ENCODE peak calls at places on chromosomes 5 and 9, in five cellular contexts. S, F, P, A and G are unnamed samples.

GRCh38 chr5:35143841-35144240 is 86.4 kb downstream of the PRLR start:
- DNase-seq in S (no peak), F (no peak), P (no peak), A (no peak), G (no peak)

GRCh38 chr5:134935711-134936602 is 31.0 kb downstream of the PCBD2 start:
- DNase-seq in S (no peak), F (no peak), P (no peak), A (no peak), G (no peak)

GRCh38 chr5:114435885-114436299 is 74.0 kb downstream of the KCNN2 start:
- DNase-seq in S (no peak), F (no peak), P (no peak), A (no peak), G (no peak)

GRCh38 chr5:67021522-67022316 is 174.9 kb downstream of the CD180 start:
- DNase-seq in S (no peak), F (no peak), P (peak), A (no peak), G (no peak)

GRCh38 chr9:101398930-101399640 is 434 bp downstream of the ZNF189 start:
- DNase-seq in S (no peak), F (no peak), P (peak), A (no peak), G (no peak)

GRCh38 chr5:109409061-109409843 is 522 bp downstream of the PJA2 start:
- DNase-seq in S (peak), F (peak), P (peak), A (peak), G (peak)

GRCh38 chr9:122095010-122095767 is 2.1 kb upstream of the TTLL11 start:
- DNase-seq in S (no peak), F (peak), P (peak), A (no peak), G (no peak)

GRCh38 chr5:65693121-65693520 is 28.8 kb downstream of the SGTB start:
- DNase-seq in S (no peak), F (no peak), P (no peak), A (no peak), G (no peak)

GRCh38 chr5:82197550-82197949 is 80.6 kb downstream of the RPS23 start:
- DNase-seq in S (no peak), F (no peak), P (no peak), A (no peak), G (no peak)

GRCh38 chr9:108953983-108954574 is 19.9 kb downstream of the ABITRAM start:
- DNase-seq in S (no peak), F (no peak), P (peak), A (no peak), G (no peak)

GRCh38 chr5:67606586-67606947 is 410.0 kb upstream of the CD180 start:
- DNase-seq in S (no peak), F (no peak), P (no peak), A (no peak), G (no peak)

GRCh38 chr5:10672285-10673044 is 88.6 kb downstream of the DAP start:
- DNase-seq in S (no peak), F (no peak), P (no peak), A (no peak), G (no peak)

GRCh38 chr5:51383494-51384081 is 340 bp downstream of the ISL1 start:
- DNase-seq in S (no peak), F (no peak), P (no peak), A (no peak), G (no peak)

GRCh38 chr5:154709368-154710305 is 45.5 kb upstream of the LARP1 start:
- DNase-seq in S (no peak), F (no peak), P (no peak), A (no peak), G (no peak)

GRCh38 chr5:157049605-157050004 is 9.3 kb downstream of the HAVCR1 start:
- DNase-seq in S (no peak), F (no peak), P (no peak), A (no peak), G (no peak)

GRCh38 chr5:155699385-155699784 is 627.6 kb upstream of the SGCD start:
- DNase-seq in S (no peak), F (no peak), P (no peak), A (no peak), G (no peak)

GRCh38 chr9:91316093-91316492 is 45.6 kb downstream of the AUH start:
- DNase-seq in S (no peak), F (no peak), P (no peak), A (no peak), G (no peak)

GRCh38 chr5:157750320-157750719 is 6.8 kb downstream of the LSM11 start:
- DNase-seq in S (no peak), F (no peak), P (no peak), A (no peak), G (no peak)

GRCh38 chr5:134458234-134458633 is 46.6 kb upstream of the CDKN2AIPNL start:
- DNase-seq in S (no peak), F (peak), P (peak), A (no peak), G (peak)